ENCODE peak calls at places on chromosomes 13 and 19, in seven cellular contexts. F, Y, D, V, B, M and L are unnamed samples.

GRCh38 chr13:31851201-31851600 is 111.9 kb downstream of the RXFP2 start:
- DNase-seq in F (no peak), D (no peak), Y (no peak), B (no peak), M (no peak), V (no peak), L (no peak)

GRCh38 chr13:73090116-73090811 is 31.5 kb downstream of the KLF5 start:
- DNase-seq in D (peak; percentile 83), F (no peak), M (no peak), V (no peak), B (peak; percentile 81), Y (no peak), L (no peak)

GRCh38 chr13:94928127-94928526 is 215.8 kb upstream of the SOX21 start:
- DNase-seq in M (no peak), D (no peak), V (no peak), F (no peak), B (no peak), Y (no peak), L (no peak)

GRCh38 chr13:59047546-59047945 is 1116.2 kb downstream of the DIAPH3 start:
- DNase-seq in V (no peak), D (no peak), Y (no peak), M (no peak), B (no peak), F (no peak), L (no peak)

GRCh38 chr19:37999309-38000213 is 92.6 kb downstream of the SIPA1L3 start:
- DNase-seq in Y (peak; percentile 85), B (no peak), F (no peak), M (no peak), V (no peak), D (peak; percentile 98), L (no peak)

GRCh38 chr13:97567510-97568243 is 133.7 kb downstream of the RAP2A start:
- DNase-seq in D (peak; percentile 58), B (peak; percentile 79), V (no peak), F (no peak), Y (peak; percentile 51), M (no peak), L (no peak)

GRCh38 chr19:54305141-54305540 is 7.8 kb downstream of the LILRA5 start:
- DNase-seq in Y (no peak), B (no peak), D (no peak), F (no peak), M (no peak), V (no peak), L (no peak)

GRCh38 chr13:32443111-32443510 is 15.2 kb upstream of the N4BP2L1 start:
- DNase-seq in M (peak; percentile 11), D (peak; percentile 33), V (peak; percentile 53), Y (no peak), F (no peak), B (no peak), L (peak; percentile 17)

GRCh38 chr19:10450853-10451609 is 30.7 kb downstream of the PDE4A start:
- DNase-seq in D (no peak), M (no peak), Y (no peak), F (no peak), V (no peak), B (peak; percentile 93), L (peak; percentile 86)

GRCh38 chr19:871446-872265 is 12.2 kb downstream of the CFD start:
- DNase-seq in Y (peak; percentile 62), D (peak; percentile 37), M (peak; percentile 23), F (no peak), V (no peak), B (no peak), L (no peak)

GRCh38 chr13:113491418-113491883 is 940 bp upstream of the DCUN1D2 start:
- DNase-seq in F (no peak), Y (peak; percentile 67), B (peak; percentile 44), D (peak; percentile 54), V (no peak), M (peak; percentile 47), L (no peak)

GRCh38 chr13:44249439-44249838 is 124.2 kb upstream of the SERP2 start:
- DNase-seq in D (peak; percentile 70), V (no peak), B (peak; percentile 36), F (no peak), Y (peak; percentile 78), M (no peak), L (no peak)

GRCh38 chr13:26923824-26924605 is 163.4 kb upstream of the GPR12 start:
- DNase-seq in D (peak; percentile 76), F (no peak), V (no peak), M (peak; percentile 44), Y (no peak), B (no peak), L (no peak)

GRCh38 chr13:65787087-65787486 is 1443.0 kb downstream of the PCDH9 start:
- DNase-seq in Y (no peak), M (no peak), F (no peak), V (no peak), D (no peak), B (no peak), L (no peak)

GRCh38 chr13:112696001-112696868 is 6.4 kb downstream of the ATP11A start:
- DNase-seq in D (no peak), B (no peak), M (no peak), Y (no peak), V (no peak), F (no peak), L (no peak)

GRCh38 chr13:63625869-63626268 is 2210.2 kb upstream of the PCDH20 start:
- DNase-seq in V (no peak), F (no peak), Y (no peak), D (peak; percentile 24), M (no peak), B (no peak), L (no peak)

GRCh38 chr19:17103177-17103576 is 27.6 kb downstream of the MYO9B start:
- DNase-seq in F (no peak), Y (no peak), D (peak; percentile 58), V (no peak), M (no peak), B (no peak), L (peak; percentile 18)

GRCh38 chr19:33720691-33721682 is 75.7 kb upstream of the KCTD15 start:
- DNase-seq in Y (no peak), F (no peak), D (no peak), B (no peak), V (no peak), M (no peak), L (no peak)

GRCh38 chr19:17327654-17328516 is 6.8 kb downstream of the ANO8 start:
- DNase-seq in F (no peak), V (peak; percentile 59), B (peak; percentile 89), D (peak; percentile 87), M (peak; percentile 89), Y (no peak), L (no peak)

GRCh38 chr19:6118043-6118442 is 7.7 kb upstream of the RFX2 start:
- DNase-seq in Y (no peak), V (no peak), F (no peak), B (no peak), M (no peak), D (no peak), L (no peak)

GRCh38 chr19:15262011-15262410 is 29.8 kb upstream of the EPHX3 start:
- DNase-seq in B (no peak), M (no peak), F (no peak), D (no peak), Y (no peak), V (no peak), L (no peak)

GRCh38 chr13:106566682-106567420 is 1.1 kb downstream of the ARGLU1 start:
- DNase-seq in B (peak; percentile 77), F (peak; percentile 19), M (peak; percentile 71), Y (peak; percentile 74), D (peak; percentile 61), V (peak; percentile 24), L (peak; percentile 59)

GRCh38 chr13:103263448-103263847 is 197.2 kb upstream of the SLC10A2 start:
- DNase-seq in V (no peak), F (no peak), B (no peak), D (no peak), Y (no peak), M (no peak), L (no peak)
- H3K27me3 ChIP-seq in V (no peaks in the 10 kb centered on the region), F (no peaks in the 10 kb centered on the region), B (no peaks in the 10 kb centered on the region), D (no peaks in the 10 kb centered on the region), Y (no peaks in the 10 kb centered on the region), M (no peaks in the 10 kb centered on the region), L (no peaks in the 10 kb centered on the region)

GRCh38 chr13:29193083-29193482 is 372.9 kb downstream of the MTUS2 start:
- DNase-seq in B (no peak), Y (no peak), D (no peak), F (no peak), M (peak; percentile 51), V (no peak), L (no peak)

GRCh38 chr13:29187584-29187983 is 367.4 kb downstream of the MTUS2 start:
- DNase-seq in M (no peak), B (no peak), F (no peak), D (no peak), V (no peak), Y (no peak), L (no peak)

GRCh38 chr13:29195459-29195858 is 375.3 kb downstream of the MTUS2 start:
- DNase-seq in Y (no peak), V (no peak), M (peak; percentile 21), F (no peak), D (no peak), B (no peak), L (no peak)

DNA sequence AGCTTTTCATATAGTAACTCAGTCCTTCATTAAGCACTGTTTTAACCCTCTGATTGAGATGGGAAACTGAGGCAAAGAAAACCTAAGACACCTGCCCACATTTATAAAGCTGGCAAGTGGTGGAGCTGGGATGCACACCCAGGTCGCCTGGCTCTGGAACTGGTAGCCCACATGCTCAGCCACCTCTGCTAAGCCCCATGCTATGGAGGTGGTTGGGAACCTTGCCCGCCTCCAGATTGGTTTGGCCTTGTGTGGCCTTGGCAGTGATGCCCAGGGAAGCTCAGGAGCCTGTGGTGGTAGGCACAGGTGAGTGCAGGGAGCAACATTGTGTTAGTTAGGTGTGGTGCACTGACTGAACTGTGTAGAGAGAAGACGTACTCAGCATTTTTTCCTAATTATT is 370.2 kb downstream of the MTUS2 start:
- DNase-seq in B (no peak), V (no peak), D (no peak), Y (no peak), M (no peak), F (no peak), L (no peak)
- H3K4me3 ChIP-seq in B (no peak overlapping the region), V (no peak overlapping the region), D (no peak overlapping the region), Y (no peak overlapping the region), M (no peak overlapping the region), F (no peak overlapping the region), L (no peak overlapping the region)

GRCh38 chr19:48489608-48490216 is 20.5 kb downstream of the CYTH2 start:
- DNase-seq in F (no peak), Y (peak; percentile 88), V (peak; percentile 74), B (peak; percentile 86), M (peak; percentile 83), D (peak; percentile 65), L (peak; percentile 65)

GRCh38 chr19:48484931-48485612 is 15.9 kb downstream of the CYTH2 start:
- DNase-seq in F (no peak), Y (peak; percentile 51), D (no peak), B (no peak), M (no peak), V (no peak), L (no peak)

GRCh38 chr19:48490980-48491792 is 20.4 kb downstream of the LMTK3 start:
- DNase-seq in V (peak; percentile 74), F (no peak), B (peak; percentile 63), M (peak; percentile 65), Y (peak; percentile 43), D (peak; percentile 33), L (peak; percentile 61)

GRCh38 chr19:48487544-48487943 is 18.4 kb downstream of the CYTH2 start:
- DNase-seq in D (no peak), V (no peak), F (no peak), B (no peak), Y (no peak), M (no peak), L (no peak)

GRCh38 chr19:48487944-48488343 is 18.8 kb downstream of the CYTH2 start:
- DNase-seq in M (no peak), D (peak; percentile 46), V (no peak), B (peak; percentile 80), F (peak; percentile 62), Y (peak; percentile 87), L (no peak)
- H3K4me1 ChIP-seq in M (no peaks in the 10 kb centered on the region), D (peaks cover 33% of the 10 kb centered on the region), V (peaks cover 31% of the 10 kb centered on the region), B (peaks cover 12% of the 10 kb centered on the region), F (peaks cover 15% of the 10 kb centered on the region), Y (peaks cover 8% of the 10 kb centered on the region), L (peaks cover 13% of the 10 kb centered on the region)

GRCh38 chr19:3964256-3965194 is 6.4 kb downstream of the DAPK3 start:
- DNase-seq in D (no peak), B (no peak), M (no peak), F (no peak), Y (no peak), V (no peak), L (no peak)
- H3K27me3 ChIP-seq in D (no peaks in the 10 kb centered on the region), B (no peaks in the 10 kb centered on the region), M (no peaks in the 10 kb centered on the region), F (no peaks in the 10 kb centered on the region), Y (no peaks in the 10 kb centered on the region), V (no peaks in the 10 kb centered on the region), L (no peaks in the 10 kb centered on the region)